ENCODE peak calls at places on chromosomes 16 and 17, in seven cellular contexts. G is transverse colon; H is upper lobe of right lung; K is stimulated activated CD8-positive, alpha-beta memory T cell treated with anti-CD3 and anti-CD28 coated beads, Interleukin-15, amount 100 ng/mL, for 4 hours; Q is LoVo; T is IMR-90; P is RPMI7951. I is an unnamed sample.

GRCh38 chr17:42429726-42430464 is 6.8 kb upstream of the CAVIN1 start:
- DNase-seq in G (no peak), H (no peak), K (no peak), Q (no peak), T (no peak), P (no peak), I (no peak)

GRCh38 chr17:30476726-30477082 is 504 bp upstream of the GOSR1 start:
- DNase-seq in G (no peak), H (no peak), K (no peak), Q (no peak), T (peak; percentile 7), P (no peak), I (no peak)

GRCh38 chr16:67943619-67944503 is at the start of gene LCAT:
- DNase-seq in G (peak; percentile 43), H (no peak), K (no peak), Q (no peak), T (no peak), P (no peak), I (peak; percentile 72)

GRCh38 chr17:31469959-31470358 is 78.5 kb downstream of the RAB11FIP4 start:
- DNase-seq in G (no peak), H (no peak), K (no peak), Q (no peak), T (no peak), P (no peak), I (no peak)

GRCh38 chr17:80005360-80006338 is 30.0 kb downstream of the TBC1D16 start:
- DNase-seq in G (peak; percentile 44), H (no peak), K (peak; percentile 22), Q (peak; percentile 78), T (peak; percentile 31), P (peak; percentile 25), I (peak; percentile 56)

GRCh38 chr16:65697061-65697460 is 575.2 kb upstream of the CDH11 start:
- DNase-seq in G (no peak), H (no peak), K (no peak), Q (no peak), T (no peak), P (peak; percentile 59), I (no peak)

GRCh38 chr17:13099079-13099478 is 81.3 kb upstream of the ELAC2 start:
- DNase-seq in G (no peak), H (no peak), K (no peak), Q (no peak), T (no peak), P (no peak), I (no peak)

GRCh38 chr17:4953461-4953961 is 2.6 kb downstream of the ENO3 start:
- DNase-seq in G (no peak), H (no peak), K (no peak), Q (no peak), T (peak; percentile 76), P (no peak), I (no peak)

GRCh38 chr17:4576729-4577322 is 7.5 kb upstream of the SMTNL2 start:
- DNase-seq in G (no peak), H (peak; percentile 49), K (no peak), Q (no peak), T (no peak), P (no peak), I (no peak)

GRCh38 chr17:73481672-73482071 is 162.6 kb downstream of the SDK2 start:
- DNase-seq in G (no peak), H (no peak), K (no peak), Q (no peak), T (no peak), P (no peak), I (no peak)

GRCh38 chr16:12551946-12552345 is 251.7 kb downstream of the CPPED1 start:
- DNase-seq in G (no peak), H (no peak), K (no peak), Q (no peak), T (peak; percentile 19), P (no peak), I (no peak)

GRCh38 chr17:21280081-21280518 is 4.4 kb upstream of the MAP2K3 start:
- DNase-seq in G (peak; percentile 92), H (peak; percentile 95), K (peak; percentile 77), Q (peak; percentile 78), T (peak; percentile 74), P (peak; percentile 71), I (peak; percentile 93)

GRCh38 chr17:77944390-77945222 is 13.9 kb upstream of the TNRC6C start:
- DNase-seq in G (no peak), H (no peak), K (no peak), Q (no peak), T (no peak), P (no peak), I (no peak)

GRCh38 chr17:42845918-42846593 is 1.7 kb downstream of the AOC2 start:
- DNase-seq in G (no peak), H (no peak), K (no peak), Q (no peak), T (no peak), P (peak; percentile 44), I (no peak)

GRCh38 chr17:8408371-8408770 is 10.7 kb upstream of the RNF222 start:
- DNase-seq in G (peak; percentile 72), H (no peak), K (no peak), Q (peak; percentile 77), T (no peak), P (peak; percentile 8), I (peak; percentile 49)

GRCh38 chr17:21049457-21049856 is 6.6 kb upstream of the USP22 start:
- DNase-seq in G (no peak), H (no peak), K (no peak), Q (no peak), T (no peak), P (no peak), I (no peak)

GRCh38 chr17:63476494-63476856 is 386 bp upstream of the ACE start:
- DNase-seq in G (no peak), H (no peak), K (no peak), Q (no peak), T (no peak), P (peak; percentile 16), I (no peak)

GRCh38 chr16:70276392-70276791 is 12.9 kb downstream of the AARS1 start:
- DNase-seq in G (no peak), H (no peak), K (no peak), Q (no peak), T (no peak), P (no peak), I (no peak)

GRCh38 chr17:32995416-32995815 is 3.8 kb downstream of the SPACA3 start:
- DNase-seq in G (no peak), H (no peak), K (no peak), Q (no peak), T (no peak), P (no peak), I (no peak)

GRCh38 chr16:49556252-49557069 is 182.9 kb downstream of the C16orf78 start:
- DNase-seq in G (no peak), H (no peak), K (no peak), Q (no peak), T (peak; percentile 35), P (peak; percentile 5), I (no peak)

GRCh38 chr16:2828521-2828840 is 1.6 kb upstream of the ZG16B start:
- DNase-seq in G (no peak), H (peak; percentile 46), K (no peak), Q (no peak), T (no peak), P (no peak), I (no peak)

GRCh38 chr17:19880393-19880792 is 12.7 kb upstream of the ULK2 start:
- DNase-seq in G (no peak), H (no peak), K (no peak), Q (no peak), T (no peak), P (no peak), I (no peak)

GRCh38 chr16:81210807-81211206 is 27.7 kb upstream of the BCO1 start:
- DNase-seq in G (no peak), H (no peak), K (no peak), Q (no peak), T (no peak), P (no peak), I (no peak)

GRCh38 chr16:74568961-74569631 is 37.8 kb downstream of the GLG1 start:
- DNase-seq in G (no peak), H (no peak), K (no peak), Q (peak; percentile 18), T (peak; percentile 63), P (no peak), I (no peak)

GRCh38 chr16:86252596-86252995 is 257.7 kb upstream of the FOXF1 start:
- DNase-seq in G (peak; percentile 24), H (no peak), K (no peak), Q (no peak), T (peak; percentile 65), P (peak; percentile 42), I (no peak)

GRCh38 chr16:8828541-8829165 is 31.0 kb downstream of the PMM2 start:
- DNase-seq in G (no peak), H (no peak), K (no peak), Q (no peak), T (no peak), P (no peak), I (no peak)

I was measured in stomach.